ENCODE peak calls at places on chromosomes 4 and X, in seven cellular contexts. Z is anterior cingulate cortex, K is posterior vena cava, C is pulmonary artery endothelial cell, B is cardiac muscle cell, W is cardiac fibroblast, G is astrocyte of the hippocampus. R is an unnamed sample.

GRCh38 chrX:24985120-24985519 is 30.6 kb downstream of the ARX start:
- DNase-seq in Z (no peak), K (no peak), C (no peak), B (no peak), W (no peak), G (no peak), R (no peak)

GRCh38 chr4:118265312-118266144 is 87.3 kb downstream of the PRSS12 start:
- DNase-seq in Z (no peak), K (peak), C (no peak), B (peak), W (peak), G (peak), R (no peak)

GRCh38 chrX:74420194-74421035 is 878 bp upstream of the SLC16A2 start:
- DNase-seq in Z (peak), K (peak), C (no peak), B (peak), W (peak), G (peak), R (peak)

GRCh38 chrX:72115380-72115779 is 16.3 kb downstream of the RTL5 start:
- DNase-seq in Z (no peak), K (no peak), C (no peak), B (no peak), W (no peak), G (no peak), R (no peak)

GRCh38 chrX:119488749-119489148 is 20.5 kb downstream of the SLC25A5 start:
- DNase-seq in Z (no peak), K (peak), C (no peak), B (peak), W (peak), G (peak), R (peak)

GRCh38 chrX:129728061-129728460 is 10.7 kb upstream of the XPNPEP2 start:
- DNase-seq in Z (no peak), K (no peak), C (no peak), B (no peak), W (no peak), G (no peak), R (no peak)

GRCh38 chr4:185344743-185345538 is 50.8 kb downstream of the LRP2BP start:
- DNase-seq in Z (no peak), K (no peak), C (no peak), B (no peak), W (peak), G (no peak), R (peak)

GRCh38 chrX:667360-667759 is 36.8 kb downstream of the SHOX start:
- DNase-seq in Z (no peak), K (no peak), C (no peak), B (no peak), W (no peak), G (no peak), R (peak)

GRCh38 chr4:8648816-8649630 is 56.5 kb downstream of the CPZ start:
- DNase-seq in Z (no peak), K (peak), C (no peak), B (no peak), W (no peak), G (no peak), R (no peak)